ENCODE peak calls at places on chromosome 20, in nine cellular contexts. W, S, R, G, L, Q, C, Y and P are unnamed samples.

GRCh38 chr20:54134445-54135220 is 39.2 kb downstream of the CYP24A1 start:
- DNase-seq in W (no peak), S (no peak), R (no peak), G (no peak), L (peak), Q (no peak), C (no peak), Y (no peak), P (peak)

GRCh38 chr20:582204-582603 is 27.9 kb downstream of the TCF15 start:
- DNase-seq in W (no peak), S (no peak), R (no peak), G (no peak), L (no peak), Q (no peak), C (no peak), Y (no peak), P (no peak)

GRCh38 chr20:41617059-41617921 is 887 bp downstream of the CHD6 start:
- DNase-seq in W (no peak), S (peak), R (no peak), G (peak), L (peak), Q (peak), C (peak), Y (peak), P (peak)

GRCh38 chr20:16771204-16771603 is 23.0 kb downstream of the OTOR start:
- DNase-seq in W (no peak), S (no peak), R (no peak), G (no peak), L (no peak), Q (no peak), C (no peak), Y (no peak), P (no peak)

GRCh38 chr20:8255945-8256632 is 124.0 kb downstream of the PLCB1 start:
- DNase-seq in W (peak), S (no peak), R (no peak), G (no peak), L (peak), Q (no peak), C (no peak), Y (no peak), P (peak)

GRCh38 chr20:39213476-39214145 is 251.5 kb downstream of the DHX35 start:
- DNase-seq in W (no peak), S (no peak), R (no peak), G (no peak), L (no peak), Q (no peak), C (no peak), Y (no peak), P (no peak)

GRCh38 chr20:25272223-25273000 is 24.5 kb downstream of the PYGB start:
- DNase-seq in W (peak), S (no peak), R (no peak), G (peak), L (no peak), Q (no peak), C (no peak), Y (no peak), P (no peak)

GRCh38 chr20:37864275-37864674 is 38.7 kb upstream of the VSTM2L start:
- DNase-seq in W (no peak), S (no peak), R (no peak), G (no peak), L (no peak), Q (no peak), C (no peak), Y (no peak), P (no peak)

GRCh38 chr20:20327756-20328155 is 40.1 kb upstream of the INSM1 start:
- DNase-seq in W (no peak), S (no peak), R (no peak), G (peak), L (peak), Q (no peak), C (no peak), Y (no peak), P (peak)

GRCh38 chr20:8012724-8013123 is 6.8 kb downstream of the TMX4 start:
- DNase-seq in W (no peak), S (no peak), R (no peak), G (no peak), L (no peak), Q (no peak), C (no peak), Y (no peak), P (no peak)

GRCh38 chr20:35342154-35342769 is 50.0 kb upstream of the FAM83C start:
- DNase-seq in W (no peak), S (peak), R (no peak), G (no peak), L (no peak), Q (no peak), C (no peak), Y (peak), P (no peak)

GRCh38 chr20:17969276-17969883 is 562 bp downstream of the MGME1 start:
- DNase-seq in W (peak), S (no peak), R (no peak), G (peak), L (peak), Q (peak), C (no peak), Y (no peak), P (peak)

GRCh38 chr20:52056203-52057062 is 135.1 kb downstream of the ZFP64 start:
- DNase-seq in W (no peak), S (no peak), R (no peak), G (peak), L (peak), Q (peak), C (no peak), Y (no peak), P (peak)

GRCh38 chr20:52103469-52103910 is 88.1 kb downstream of the ZFP64 start:
- DNase-seq in W (no peak), S (no peak), R (no peak), G (peak), L (no peak), Q (no peak), C (no peak), Y (no peak), P (peak)

GRCh38 chr20:50478162-50479036 is 31.8 kb upstream of the PTPN1 start:
- DNase-seq in W (peak), S (peak), R (no peak), G (peak), L (peak), Q (peak), C (peak), Y (peak), P (peak)

GRCh38 chr20:25346349-25346748 is 44.3 kb downstream of the ABHD12 start:
- DNase-seq in W (no peak), S (no peak), R (no peak), G (no peak), L (no peak), Q (no peak), C (no peak), Y (no peak), P (no peak)

GRCh38 chr20:38890497-38890818 is 35.8 kb upstream of the FAM83D start:
- DNase-seq in W (peak), S (no peak), R (no peak), G (no peak), L (peak), Q (no peak), C (no peak), Y (no peak), P (no peak)

GRCh38 chr20:62039738-62040137 is 25.9 kb downstream of the TAF4 start:
- DNase-seq in W (no peak), S (no peak), R (no peak), G (no peak), L (no peak), Q (no peak), C (no peak), Y (no peak), P (no peak)